ENCODE peak calls at places on chromosomes 13 and 19, in nine cellular contexts. W, O, Z, D, V, C, U, Q and P are unnamed samples.

GRCh38 chr19:29445246-29445645 is 80.5 kb upstream of the VSTM2B start:
- DNase-seq in W (no peak), O (no peak), Z (no peak), D (no peak), V (no peak), C (no peak), U (no peak), Q (no peak), P (no peak)

GRCh38 chr19:38617283-38617763 is 430 bp downstream of the MAP4K1 start:
- DNase-seq in W (no peak), O (no peak), Z (no peak), D (no peak), V (peak; percentile 74), C (no peak), U (no peak), Q (no peak), P (no peak)

GRCh38 chr19:53581871-53582279 is 43.9 kb downstream of the ZNF331 start:
- DNase-seq in W (peak; percentile 75), O (no peak), Z (no peak), D (no peak), V (no peak), C (no peak), U (no peak), Q (no peak), P (no peak)

GRCh38 chr13:31015207-31015606 is 82.8 kb downstream of the TEX26 start:
- DNase-seq in W (no peak), O (no peak), Z (no peak), D (no peak), V (no peak), C (no peak), U (no peak), Q (no peak), P (no peak)

GRCh38 chr13:83666126-83666525 is 216.1 kb downstream of the SLITRK1 start:
- DNase-seq in W (no peak), O (no peak), Z (no peak), D (no peak), V (no peak), C (no peak), U (no peak), Q (no peak), P (no peak)

GRCh38 chr13:98173431-98173921 is 3.6 kb downstream of the RNF113B start:
- DNase-seq in W (peak; percentile 71), O (peak; percentile 15), Z (no peak), D (peak; percentile 61), V (no peak), C (peak; percentile 70), U (no peak), Q (no peak), P (peak; percentile 29)

GRCh38 chr13:33292712-33293111 is 7.2 kb upstream of the STARD13 start:
- DNase-seq in W (no peak), O (no peak), Z (no peak), D (no peak), V (no peak), C (no peak), U (no peak), Q (no peak), P (no peak)

GRCh38 chr13:113981201-113981605 is 7.3 kb upstream of the C13orf46 start:
- DNase-seq in W (no peak), O (peak; percentile 93), Z (peak; percentile 98), D (no peak), V (peak; percentile 68), C (peak; percentile 62), U (no peak), Q (peak; percentile 88), P (peak; percentile 88)

GRCh38 chr19:45574526-45574925 is 10.1 kb downstream of the OPA3 start:
- DNase-seq in W (no peak), O (no peak), Z (no peak), D (no peak), V (no peak), C (no peak), U (no peak), Q (no peak), P (no peak)

GRCh38 chr13:79646880-79647279 is 165.9 kb downstream of the NDFIP2 start:
- DNase-seq in W (no peak), O (no peak), Z (no peak), D (peak; percentile 5), V (no peak), C (no peak), U (no peak), Q (no peak), P (no peak)

GRCh38 chr19:39679056-39679790 is 23.5 kb downstream of the LGALS16 start:
- DNase-seq in W (no peak), O (no peak), Z (no peak), D (no peak), V (no peak), C (no peak), U (no peak), Q (no peak), P (no peak)

GRCh38 chr19:5587661-5588060 is 19.9 kb upstream of the TINCR start:
- DNase-seq in W (no peak), O (no peak), Z (no peak), D (no peak), V (peak; percentile 62), C (no peak), U (no peak), Q (no peak), P (no peak)
- H3K36me3 ChIP-seq in W (peaks cover 16% of the 10 kb centered on the region), O (peaks cover 49% of the 10 kb centered on the region), Z (peaks cover 88% of the 10 kb centered on the region), D (peaks cover 14% of the 10 kb centered on the region), V (peaks cover 13% of the 10 kb centered on the region), C (peaks cover 50% of the 10 kb centered on the region), U (peaks cover 9% of the 10 kb centered on the region), Q (peaks cover 12% of the 10 kb centered on the region), P (peaks cover 26% of the 10 kb centered on the region)

GRCh38 chr13:49554387-49554786 is 31.0 kb downstream of the RCBTB1 start:
- DNase-seq in W (peak; percentile 22), O (no peak), Z (no peak), D (no peak), V (no peak), C (no peak), U (no peak), Q (no peak), P (no peak)
- TF ChIP-seq POLR2AphosphoS5 in W (no peak), O (no peak), Z (no peak), D (no peak), V (no peak), C (no peak), U (no peak), Q (no peak), P (no peak)

GRCh38 chr19:11444059-11444458 is 8.6 kb downstream of the PRKCSH start:
- DNase-seq in W (no peak), O (no peak), Z (no peak), D (no peak), V (no peak), C (no peak), U (no peak), Q (peak; percentile 51), P (peak; percentile 23)
- H3K36me3 ChIP-seq in W (peaks cover 22% of the 10 kb centered on the region), O (peaks cover 64% of the 10 kb centered on the region), Z (peaks cover 97% of the 10 kb centered on the region), D (peaks cover 6% of the 10 kb centered on the region), V (peaks cover 4% of the 10 kb centered on the region), C (peaks cover 61% of the 10 kb centered on the region), U (no peaks in the 10 kb centered on the region), Q (peaks cover 17% of the 10 kb centered on the region), P (no peaks in the 10 kb centered on the region)

GRCh38 chr19:10587839-10588150 is 683 bp upstream of the AP1M2 start:
- DNase-seq in W (no peak), O (no peak), Z (no peak), D (no peak), V (no peak), C (no peak), U (no peak), Q (no peak), P (no peak)

GRCh38 chr19:10583021-10583776 is 3.9 kb downstream of the AP1M2 start:
- DNase-seq in W (peak; percentile 27), O (no peak), Z (no peak), D (no peak), V (no peak), C (no peak), U (no peak), Q (no peak), P (no peak)

GRCh38 chr19:10586396-10586795 is 716 bp downstream of the AP1M2 start:
- DNase-seq in W (no peak), O (no peak), Z (no peak), D (no peak), V (no peak), C (no peak), U (no peak), Q (no peak), P (no peak)

GRCh38 chr19:10593148-10593547 is 6.0 kb upstream of the AP1M2 start:
- DNase-seq in W (no peak), O (no peak), Z (no peak), D (no peak), V (no peak), C (no peak), U (no peak), Q (no peak), P (no peak)

DNA sequence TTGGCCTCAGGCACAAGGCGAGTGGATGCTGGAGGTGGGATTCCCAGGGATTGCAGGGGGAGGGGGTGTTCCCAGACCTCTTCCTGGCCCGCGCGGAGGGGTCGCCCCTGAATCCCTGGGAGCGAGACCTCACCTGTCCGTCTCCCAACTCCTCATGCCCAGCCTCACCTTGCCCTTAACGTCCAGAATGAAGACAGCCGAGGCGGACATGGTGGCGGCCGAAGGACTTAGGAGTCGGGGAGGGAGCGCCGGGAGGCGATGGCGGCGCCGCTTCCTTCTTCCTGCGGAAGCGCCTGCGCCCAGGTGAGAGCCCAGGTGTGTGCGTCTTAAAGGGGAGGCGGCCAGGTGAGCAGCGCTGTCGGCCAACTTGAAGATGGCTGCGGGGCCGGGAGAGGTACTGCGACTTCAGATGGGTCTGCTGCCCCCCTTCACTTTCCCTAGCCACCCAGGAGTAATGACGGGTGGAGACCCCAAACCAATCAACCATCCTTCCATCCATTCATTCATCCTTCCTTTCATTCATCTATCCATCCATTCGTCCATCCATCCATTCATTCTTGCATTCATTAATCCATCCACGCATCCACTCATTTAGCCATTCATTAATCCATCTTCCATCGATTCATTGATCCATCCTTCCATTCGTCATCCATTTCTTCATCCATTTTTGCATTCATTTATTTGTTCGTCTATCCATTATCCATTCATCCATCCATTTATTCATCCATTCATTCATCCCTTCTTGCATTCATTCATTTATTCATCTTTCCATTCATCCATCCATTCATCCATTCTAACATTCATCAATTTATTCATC is at the start of gene AP1M2:
- DNase-seq in W (peak; percentile 94), O (peak; percentile 69), Z (peak; percentile 67), D (no peak), V (no peak), C (no peak), U (no peak), Q (no peak), P (no peak)
- TF ChIP-seq POLR2AphosphoS5 in W (peak; percentile 87), O (peak; percentile 53), Z (peak; percentile 22), D (no peak), V (no peak), C (no peak), U (no peak), Q (no peak), P (no peak)

DNA sequence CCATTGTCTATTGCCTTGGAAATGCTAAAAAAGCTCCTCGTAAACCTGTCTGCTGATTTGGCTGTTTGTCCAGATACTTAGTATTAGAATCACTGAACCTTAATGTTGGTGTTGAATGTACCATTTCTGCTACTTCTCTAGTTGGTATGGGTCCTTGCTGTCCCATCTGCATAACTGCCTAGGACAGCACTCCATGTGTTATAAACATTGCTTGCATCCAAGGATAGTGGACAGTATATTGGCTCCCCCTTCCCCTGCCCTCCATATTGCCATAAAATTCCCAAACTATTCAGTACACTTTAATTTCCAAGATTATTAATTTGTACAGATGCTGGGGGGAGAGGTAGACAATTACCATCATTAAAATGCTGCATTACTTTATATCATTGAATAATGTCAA is 36.2 kb downstream of the LSM14A start:
- DNase-seq in W (no peak), O (no peak), Z (no peak), D (no peak), V (no peak), C (no peak), U (no peak), Q (no peak), P (no peak)
- H3K36me3 ChIP-seq in W (peaks cover 36% of the 10 kb centered on the region), O (peaks cover 22% of the 10 kb centered on the region), Z (peaks cover 76% of the 10 kb centered on the region), D (peaks cover 5% of the 10 kb centered on the region), V (no peaks in the 10 kb centered on the region), C (peaks cover 24% of the 10 kb centered on the region), U (peaks cover 18% of the 10 kb centered on the region), Q (no peaks in the 10 kb centered on the region), P (no peaks in the 10 kb centered on the region)